ENCODE peak calls at places on chromosomes 3 and 15, in five cellular contexts. F is dorsolateral prefrontal cortex; S is left cardiac atrium; G is stimulated activated CD8-positive, alpha-beta memory T cell treated with anti-CD3 and anti-CD28 coated beads, Interleukin-7, amount 100 ng/mL, for 1 hour; L is activated gamma-delta T cell treated with Interleukin-2 at 50 U/mL for 16 hours. Y is an unnamed sample.

GRCh38 chr3:66442254-66443249 is 58.3 kb downstream of the LRIG1 start:
- DNase-seq in G (no peak), S (peak), F (no peak), L (no peak), Y (peak)

GRCh38 chr15:57878573-57878972 is 172.1 kb downstream of the POLR2M start:
- DNase-seq in G (no peak), L (no peak), F (no peak), S (no peak), Y (no peak)

GRCh38 chr15:39589193-39589814 is 8.4 kb downstream of the THBS1 start:
- DNase-seq in L (no peak), S (no peak), G (no peak), F (no peak), Y (no peak)

GRCh38 chr15:73387507-73388255 is 18.9 kb upstream of the HCN4 start:
- DNase-seq in S (no peak), G (no peak), L (no peak), F (no peak), Y (no peak)

GRCh38 chr15:73800662-73801345 is 47.7 kb upstream of the INSYN1 start:
- DNase-seq in F (peak), S (peak), L (no peak), G (no peak), Y (peak)

GRCh38 chr3:144497452-144497851 is 525.8 kb downstream of the DIPK2A start:
- DNase-seq in F (no peak), G (no peak), S (no peak), L (no peak), Y (no peak)

GRCh38 chr3:160804762-160805161 is 48.7 kb downstream of the PPM1L start:
- DNase-seq in G (no peak), S (peak), L (no peak), F (no peak), Y (no peak)

GRCh38 chr3:158768361-158768787 is 33.5 kb upstream of the MFSD1 start:
- DNase-seq in S (peak), L (no peak), G (no peak), F (no peak), Y (peak)

GRCh38 chr15:56831467-56831866 is 87.0 kb upstream of the TCF12 start:
- DNase-seq in L (no peak), G (no peak), F (no peak), S (no peak), Y (no peak)